ENCODE peak calls at places on chromosomes 3 and 15, in six cellular contexts. C, Z, B, X, Y and F are unnamed samples.

GRCh38 chr3:31230425-31230824 is 302.3 kb upstream of the STT3B start:
- DNase-seq in C (no peak), X (no peak), Y (no peak), Z (no peak), B (no peak), F (no peak)

GRCh38 chr3:192916455-192917257 is 1.0 kb downstream of the MB21D2 start:
- DNase-seq in Z (no peak), Y (peak; percentile 63), B (peak; percentile 49), C (peak; percentile 82), X (peak; percentile 63), F (peak; percentile 65)

GRCh38 chr15:96365781-96366525 is 35.5 kb downstream of the NR2F2 start:
- DNase-seq in B (peak; percentile 28), X (no peak), Y (no peak), Z (peak; percentile 17), C (peak; percentile 64), F (peak; percentile 59)

GRCh38 chr3:25894101-25894500 is 104.2 kb downstream of the OXSM start:
- DNase-seq in C (no peak), B (no peak), Y (no peak), X (no peak), Z (no peak), F (no peak)

GRCh38 chr3:187102073-187102634 is 37.1 kb downstream of the RPL39L start:
- DNase-seq in Y (no peak), Z (no peak), X (no peak), B (no peak), C (no peak), F (no peak)

GRCh38 chr3:107600784-107601183 is 78.0 kb downstream of the BBX start:
- DNase-seq in X (no peak), C (no peak), Y (no peak), Z (no peak), B (no peak), F (no peak)

GRCh38 chr3:146308682-146309081 is 57.8 kb upstream of the PLSCR4 start:
- DNase-seq in Y (peak; percentile 56), B (no peak), C (no peak), Z (no peak), X (peak; percentile 28), F (no peak)

GRCh38 chr15:42832577-42832976 is 88.0 kb downstream of the TTBK2 start:
- DNase-seq in B (no peak), X (peak; percentile 93), C (no peak), Z (no peak), Y (peak; percentile 74), F (no peak)

GRCh38 chr3:143716731-143717130 is 131.5 kb downstream of the SLC9A9 start:
- DNase-seq in Y (no peak), C (no peak), B (no peak), X (peak; percentile 8), Z (no peak), F (no peak)

DNA sequence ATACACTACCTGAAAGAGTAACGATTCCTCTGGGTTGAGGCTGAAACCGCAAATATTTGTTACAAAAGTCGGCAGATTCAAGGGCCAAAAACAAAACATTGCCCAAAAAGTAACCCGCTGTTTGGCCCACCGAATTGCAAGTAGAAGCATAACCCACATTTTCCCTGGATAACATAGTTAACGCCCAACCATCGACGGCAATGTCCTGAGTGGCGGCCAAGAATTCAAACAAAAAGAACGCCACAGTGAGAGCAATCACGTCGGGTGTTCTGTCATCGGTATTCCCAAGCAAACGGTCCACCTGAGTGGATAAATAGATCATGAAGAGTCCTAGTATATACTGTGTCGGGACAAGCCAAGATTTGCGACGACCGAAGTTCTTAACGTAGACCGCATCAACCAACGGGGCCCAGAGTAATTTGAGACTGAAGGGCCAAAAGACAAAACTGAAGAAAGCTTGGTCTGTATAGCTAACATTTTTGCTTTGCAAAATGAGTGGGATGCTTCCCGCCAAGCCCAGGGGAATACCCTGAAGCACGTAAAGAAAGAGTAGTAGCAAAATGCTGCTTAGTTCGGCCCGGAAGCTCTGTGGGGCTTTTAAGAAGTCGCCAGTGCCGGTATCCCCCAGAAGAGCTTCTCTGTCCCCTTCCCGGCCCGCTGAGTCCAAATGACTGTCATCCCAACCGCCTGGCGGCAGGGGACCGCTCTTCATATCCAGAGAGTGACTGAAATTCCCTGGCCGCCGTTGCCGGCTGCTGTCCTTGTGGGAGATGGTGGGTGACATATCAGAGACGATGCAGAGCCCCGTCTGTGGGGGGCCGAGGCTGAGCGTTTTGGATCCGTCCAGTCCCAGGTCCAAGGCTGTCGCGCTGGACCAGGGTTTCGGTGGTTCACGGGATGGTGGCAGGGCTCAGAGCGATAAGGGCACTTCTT is 747 bp downstream of the SLC33A1 start:
- DNase-seq in B (peak; percentile 41), Z (peak; percentile 25), Y (no peak), C (no peak), X (peak; percentile 22), F (peak; percentile 59)
- TF ChIP-seq CTCF in B (no peak), Z (no peak), Y (peak; percentile 42), C (no peak), X (no peak), F (no peak)

GRCh38 chr3:82054849-82055248 is 293.4 kb upstream of the GBE1 start:
- DNase-seq in Z (no peak), X (no peak), C (no peak), B (no peak), Y (no peak), F (no peak)
- TF ChIP-seq CTCF in Z (no peak), X (no peak), C (no peak), B (no peak), Y (no peak), F (no peak)

DNA sequence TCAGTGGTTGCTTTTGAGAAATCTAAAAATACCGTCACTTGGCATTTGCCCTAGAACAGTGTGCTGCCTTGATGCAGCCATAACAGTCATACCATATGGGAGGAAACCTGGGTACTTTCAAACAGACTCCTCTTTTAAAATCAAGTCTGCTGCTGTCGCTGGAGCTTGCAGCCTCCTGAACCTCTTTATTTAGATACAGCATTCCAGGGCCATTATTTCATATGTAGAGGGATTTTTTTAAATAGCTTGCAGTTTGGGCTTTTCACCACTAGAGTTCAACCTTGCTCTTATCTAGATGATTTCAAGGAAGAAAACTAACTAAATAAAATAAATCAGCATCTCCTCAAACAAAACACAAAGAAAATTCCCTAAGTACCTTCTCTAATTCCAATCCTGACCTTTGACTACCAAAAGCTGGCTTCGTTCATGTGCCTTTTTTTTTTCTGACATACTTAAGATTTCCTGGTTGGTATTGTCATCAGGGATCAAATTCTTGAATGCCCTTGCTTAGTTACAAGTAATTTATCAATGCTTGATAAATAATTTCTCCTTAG is 111.6 kb downstream of the KBTBD8 start:
- DNase-seq in B (peak; percentile 13), C (no peak), Z (peak; percentile 5), X (peak; percentile 45), Y (peak; percentile 74), F (no peak)
- TF ChIP-seq CTCF in B (peak; percentile 89), C (peak; percentile 80), Z (no peak), X (peak; percentile 52), Y (peak; percentile 87), F (peak; percentile 71)

GRCh38 chr3:151154566-151154965 is 48.5 kb downstream of the GPR171 start:
- DNase-seq in C (no peak), Y (no peak), X (no peak), Z (no peak), B (no peak), F (no peak)
- TF ChIP-seq CTCF in C (no peak), Y (no peak), X (no peak), Z (no peak), B (no peak), F (no peak)

DNA sequence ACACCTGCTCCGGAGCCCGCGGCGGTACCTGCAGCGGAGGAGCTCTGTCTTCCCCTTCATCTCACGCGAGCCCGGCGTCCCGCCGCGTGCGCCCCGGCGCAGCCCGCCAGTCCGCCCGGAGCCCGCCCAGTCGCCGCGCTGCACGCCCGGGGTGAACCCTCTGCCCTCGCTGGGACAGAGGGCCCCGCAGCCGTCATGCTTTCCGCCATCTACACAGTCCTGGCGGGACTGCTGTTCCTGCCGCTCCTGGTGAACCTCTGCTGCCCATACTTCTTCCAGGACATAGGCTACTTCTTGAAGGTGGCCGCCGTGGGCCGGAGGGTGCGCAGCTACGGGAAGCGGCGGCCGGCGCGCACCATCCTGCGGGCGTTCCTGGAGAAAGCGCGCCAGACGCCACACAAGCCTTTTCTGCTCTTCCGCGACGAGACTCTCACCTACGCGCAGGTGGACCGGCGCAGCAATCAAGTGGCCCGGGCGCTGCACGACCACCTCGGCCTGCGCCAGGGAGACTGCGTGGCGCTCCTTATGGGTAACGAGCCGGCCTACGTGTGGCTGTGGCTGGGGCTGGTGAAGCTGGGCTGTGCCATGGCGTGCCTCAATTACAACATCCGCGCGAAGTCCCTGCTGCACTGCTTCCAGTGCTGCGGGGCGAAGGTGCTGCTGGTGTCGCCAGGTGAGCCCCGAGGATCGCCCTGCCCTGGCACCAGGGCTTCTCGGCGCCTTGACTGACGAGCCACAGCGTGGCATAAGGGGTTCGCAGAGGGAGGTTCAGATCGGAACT is 427 bp downstream of the SLC27A2 start:
- DNase-seq in B (peak; percentile 48), C (peak; percentile 51), Y (no peak), X (peak; percentile 41), Z (peak; percentile 82), F (peak; percentile 57)
- TF ChIP-seq CTCF in B (no peak), C (no peak), Y (peak; percentile 32), X (no peak), Z (no peak), F (no peak)

GRCh38 chr3:149476135-149476684 is 1.7 kb downstream of the TM4SF4 start:
- DNase-seq in Z (no peak), C (no peak), X (no peak), B (no peak), Y (no peak), F (no peak)

GRCh38 chr3:149475451-149476060 is 1.1 kb downstream of the TM4SF4 start:
- DNase-seq in C (no peak), B (no peak), Y (no peak), X (no peak), Z (no peak), F (no peak)

GRCh38 chr3:149481491-149481890 is 7.0 kb downstream of the TM4SF4 start:
- DNase-seq in B (no peak), C (no peak), Z (no peak), Y (no peak), X (no peak), F (no peak)

GRCh38 chr3:149480326-149481017 is 6.0 kb downstream of the TM4SF4 start:
- DNase-seq in X (peak; percentile 88), Z (peak; percentile 77), B (peak; percentile 87), Y (peak; percentile 83), C (peak; percentile 91), F (peak; percentile 75)

DNA sequence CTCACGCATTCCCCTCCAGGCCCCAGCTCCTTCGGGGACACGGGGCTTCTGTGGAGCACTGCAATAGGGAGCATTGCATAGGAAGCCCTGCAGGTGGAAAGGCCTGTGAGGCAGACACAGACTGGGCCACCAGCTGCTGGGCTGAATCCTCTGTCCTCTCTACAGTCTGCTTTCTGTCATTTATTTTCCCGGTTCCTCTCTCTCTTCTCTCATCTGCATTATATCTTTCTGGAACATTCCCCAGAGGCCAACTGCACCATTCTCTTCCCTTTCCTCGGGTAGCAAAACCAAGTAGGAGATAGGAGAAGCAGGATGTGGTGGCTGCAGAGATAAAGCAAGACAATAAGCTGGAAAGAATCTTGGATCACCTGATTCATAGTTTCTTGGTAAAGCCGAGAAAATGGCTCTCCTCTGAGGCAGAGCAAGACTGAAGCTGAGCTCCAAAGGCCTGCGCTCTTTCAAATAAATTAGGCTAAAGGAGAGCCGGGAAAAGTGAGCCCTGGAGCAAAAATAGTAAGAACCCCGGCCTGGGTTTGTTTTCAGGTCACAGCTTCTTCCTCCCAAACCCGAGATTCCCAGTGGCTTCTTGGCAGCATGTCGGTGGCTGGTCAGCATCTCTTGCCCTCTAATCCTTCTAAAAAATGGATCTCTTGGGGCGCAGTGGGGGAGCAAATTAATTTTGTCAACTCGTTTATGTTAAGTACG is 5.3 kb downstream of the TM4SF4 start:
- DNase-seq in Y (no peak), C (no peak), X (no peak), B (peak; percentile 9), Z (no peak), F (no peak)
- TF ChIP-seq CTCF in Y (no peak), C (no peak), X (no peak), B (no peak), Z (no peak), F (no peak)